ENCODE peak calls at places on chromosome 15, in six cellular contexts. H is GM12878, F is H1, L is HepG2, X is HCT116, G is K562. E is an unnamed sample.

GRCh38 chr15:67049351-67050044 is 15.9 kb upstream of the SMAD3 start:
- DNase-seq in L (peak), H (no peak), F (no peak), X (no peak), G (no peak), E (no peak)

GRCh38 chr15:43107741-43108140 is 1.9 kb upstream of the UBR1 start:
- DNase-seq in H (no peak), L (no peak), G (no peak), X (no peak), F (no peak), E (no peak)

GRCh38 chr15:51603002-51603401 is 19.6 kb downstream of the DMXL2 start:
- DNase-seq in F (no peak), H (no peak), G (no peak), L (no peak), X (no peak), E (no peak)

GRCh38 chr15:75348034-75348562 is 1.3 kb downstream of the NEIL1 start:
- DNase-seq in F (no peak), G (no peak), L (no peak), H (no peak), X (no peak), E (no peak)

GRCh38 chr15:45529613-45530012 is 7.1 kb upstream of the SLC30A4 start:
- DNase-seq in L (no peak), F (no peak), G (no peak), H (no peak), X (no peak), E (no peak)

GRCh38 chr15:49383266-49383665 is 39.8 kb upstream of the FGF7 start:
- DNase-seq in G (no peak), F (no peak), X (no peak), H (no peak), L (no peak), E (no peak)

GRCh38 chr15:93233710-93234109 is 144.7 kb upstream of the RGMA start:
- DNase-seq in H (no peak), G (no peak), F (no peak), L (no peak), X (no peak), E (no peak)

GRCh38 chr15:77107531-77108355 is 36.8 kb upstream of the TSPAN3 start:
- DNase-seq in F (peak), X (no peak), G (peak), H (no peak), L (peak), E (peak)

GRCh38 chr15:90203922-90204321 is 2.8 kb downstream of the SEMA4B start:
- DNase-seq in F (no peak), H (no peak), X (no peak), L (no peak), G (no peak), E (no peak)

GRCh38 chr15:22949074-22949547 is 31.1 kb downstream of the CYFIP1 start:
- DNase-seq in F (peak), X (no peak), H (no peak), L (no peak), G (peak), E (no peak)

GRCh38 chr15:70584838-70585706 is 178.3 kb downstream of the UACA start:
- DNase-seq in H (no peak), F (peak), G (no peak), L (peak), X (peak), E (no peak)

GRCh38 chr15:82095803-82096202 is 50.0 kb upstream of the MEX3B start:
- DNase-seq in H (no peak), X (no peak), F (no peak), G (no peak), L (no peak), E (no peak)

GRCh38 chr15:100186366-100186765 is 155.4 kb downstream of the ADAMTS17 start:
- DNase-seq in G (no peak), L (no peak), X (no peak), H (no peak), F (no peak), E (no peak)

GRCh38 chr15:49255966-49256759 is 86.1 kb downstream of the GALK2 start:
- DNase-seq in F (no peak), H (no peak), X (no peak), L (no peak), G (no peak), E (no peak)

GRCh38 chr15:59436774-59437472 is 1.1 kb upstream of the FAM81A start:
- DNase-seq in X (no peak), H (no peak), G (no peak), L (no peak), F (no peak), E (no peak)

GRCh38 chr15:80309769-80310384 is 57.9 kb upstream of the CTXND1 start:
- DNase-seq in F (no peak), L (peak), X (peak), H (no peak), G (peak), E (peak)

GRCh38 chr15:27454281-27455060 is 483.5 kb downstream of the GABRG3 start:
- DNase-seq in G (peak), X (no peak), L (no peak), F (no peak), H (no peak), E (no peak)

GRCh38 chr15:73002509-73002908 is 49.8 kb upstream of the NEO1 start:
- DNase-seq in X (no peak), L (no peak), H (no peak), G (no peak), F (no peak), E (no peak)

GRCh38 chr15:23897091-23897490 is 210.0 kb upstream of the NDN start:
- DNase-seq in L (no peak), H (no peak), X (no peak), G (no peak), F (no peak), E (no peak)

GRCh38 chr15:44712108-44713005 is 1.0 kb downstream of the B2M start:
- DNase-seq in G (peak), X (peak), H (no peak), L (peak), F (no peak), E (no peak)

GRCh38 chr15:90190606-90191343 is 10.4 kb upstream of the SEMA4B start:
- DNase-seq in G (peak), F (no peak), L (no peak), H (no peak), X (no peak), E (no peak)

GRCh38 chr15:71304681-71305080 is 189.4 kb downstream of the THSD4 start:
- DNase-seq in X (no peak), F (no peak), G (no peak), L (no peak), H (no peak), E (no peak)

GRCh38 chr15:76840830-76841460 is 64.2 kb downstream of the SCAPER start:
- DNase-seq in G (peak), X (peak), F (no peak), L (peak), H (no peak), E (no peak)

GRCh38 chr15:90200534-90201139 is 493 bp upstream of the SEMA4B start:
- DNase-seq in X (no peak), G (no peak), H (no peak), F (no peak), L (no peak), E (no peak)

GRCh38 chr15:26125664-26126063 is 262.5 kb upstream of the ATP10A start:
- DNase-seq in F (no peak), H (no peak), X (no peak), G (no peak), L (no peak), E (no peak)

GRCh38 chr15:77183066-77183465 is 112.2 kb upstream of the TSPAN3 start:
- DNase-seq in G (no peak), H (no peak), X (no peak), L (no peak), F (no peak), E (no peak)

GRCh38 chr15:51780636-51781035 is 29.2 kb downstream of the TMOD2 start:
- DNase-seq in H (no peak), F (no peak), X (no peak), L (no peak), G (no peak), E (no peak)

GRCh38 chr15:65550681-65551098 is 20.4 kb downstream of the HACD3 start:
- DNase-seq in G (peak), L (no peak), H (no peak), F (no peak), X (no peak), E (no peak)

GRCh38 chr15:65902373-65902772 is 33.1 kb downstream of the RAB11A start:
- DNase-seq in X (peak), G (peak), F (peak), H (peak), L (peak), E (peak)

GRCh38 chr15:54803139-54803808 is 393.5 kb downstream of the RSL24D1 start:
- DNase-seq in G (no peak), X (no peak), L (no peak), H (peak), F (no peak), E (no peak)

GRCh38 chr15:70353606-70354259 is 256.0 kb upstream of the TLE3 start:
- DNase-seq in H (no peak), L (no peak), F (no peak), G (no peak), X (no peak), E (no peak)

GRCh38 chr15:75431250-75431649 is 20.2 kb downstream of the SIN3A start:
- DNase-seq in L (no peak), H (no peak), G (no peak), X (no peak), F (no peak), E (no peak)

GRCh38 chr15:50698101-50698500 is 11.5 kb upstream of the TRPM7 start:
- DNase-seq in F (no peak), X (no peak), L (no peak), H (no peak), G (no peak), E (no peak)

GRCh38 chr15:31839388-31839787 is 190.9 kb upstream of the CHRNA7 start:
- DNase-seq in F (no peak), L (no peak), G (no peak), H (no peak), X (no peak), E (no peak)

GRCh38 chr15:31845791-31846190 is 184.5 kb upstream of the CHRNA7 start:
- DNase-seq in H (no peak), L (no peak), F (no peak), G (no peak), X (no peak), E (no peak)

GRCh38 chr15:31843426-31844055 is 186.8 kb upstream of the CHRNA7 start:
- DNase-seq in F (no peak), H (no peak), G (no peak), L (no peak), X (no peak), E (no peak)

GRCh38 chr15:31842532-31843195 is 187.7 kb upstream of the CHRNA7 start:
- DNase-seq in L (no peak), H (no peak), X (no peak), G (no peak), F (no peak), E (no peak)

DNA sequence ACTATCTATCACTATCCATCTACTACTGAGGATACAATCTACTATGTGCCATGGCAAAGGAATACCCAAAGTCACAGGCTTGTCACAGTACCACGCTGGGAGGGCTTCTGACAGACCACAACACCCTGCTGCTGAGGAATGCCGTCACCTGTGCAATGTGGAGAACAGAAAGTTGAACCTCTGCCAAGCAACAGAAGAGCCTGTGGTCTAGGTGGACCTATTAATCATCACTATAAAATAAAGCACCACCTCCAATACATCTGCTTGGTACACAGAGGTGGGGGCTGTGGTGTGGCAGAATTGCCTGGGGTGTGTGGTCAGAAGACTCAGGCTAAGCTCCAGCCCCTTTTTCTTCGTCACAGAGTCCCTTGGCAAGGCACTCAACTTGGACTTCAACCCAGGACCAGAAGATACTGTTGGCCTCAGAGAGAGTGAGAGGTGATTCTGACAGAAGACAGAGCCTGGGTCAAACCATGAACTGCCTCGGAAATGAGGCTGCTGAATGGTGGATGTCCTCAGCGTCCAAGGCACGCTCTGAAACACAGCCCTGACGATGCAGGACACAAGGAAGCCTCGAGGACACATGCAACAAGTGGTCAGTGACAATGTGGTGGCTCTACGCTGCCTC is 189.4 kb upstream of the CHRNA7 start:
- DNase-seq in G (no peak), L (no peak), X (no peak), F (no peak), H (no peak), E (no peak)
- H3K4me3 ChIP-seq in G (no peak), L (no peak), X (no peak), F (no peak), H (no peak), E (no peak)

GRCh38 chr15:84818221-84819131 is 1.3 kb downstream of the ALPK3 start:
- DNase-seq in X (no peak), G (peak), F (no peak), H (no peak), L (peak), E (peak)
- TF ChIP-seq ZNF274 in X (no peak), G (no peak), F (no peak), H (no peak), L (no peak), E (no peak)

DNA sequence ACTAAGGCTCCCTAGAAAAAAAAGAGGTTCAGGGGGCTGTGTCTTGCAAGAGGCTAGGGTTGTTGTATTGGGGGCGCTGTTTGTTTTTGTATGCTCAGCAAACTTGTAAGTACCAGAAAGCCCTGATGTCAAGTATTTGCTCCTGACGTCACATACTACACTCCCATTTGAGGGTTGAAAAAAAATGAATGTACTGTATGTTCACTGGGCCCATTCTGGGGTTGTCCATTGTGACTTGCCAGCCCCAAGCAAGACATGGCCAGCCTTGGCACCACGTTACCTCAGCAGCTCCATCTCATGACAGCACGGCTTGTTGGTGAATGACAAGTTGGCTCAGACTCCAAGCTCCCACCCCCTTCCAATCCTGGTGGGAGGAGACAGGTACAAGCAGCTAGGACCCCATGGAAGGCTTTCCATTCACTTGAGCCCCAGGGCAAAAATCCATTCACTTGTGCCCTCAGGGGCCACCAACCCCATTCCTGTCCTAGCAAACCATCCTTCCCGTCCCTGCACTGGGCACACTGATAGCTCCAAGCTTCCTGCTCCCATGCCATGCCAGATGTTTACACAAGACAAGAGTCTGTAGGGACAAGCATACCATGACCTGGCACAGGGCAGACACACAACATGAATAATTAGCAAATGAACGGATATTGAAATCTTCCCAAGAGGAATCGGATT is 1.5 kb downstream of the PHGR1 start:
- DNase-seq in G (no peak), X (no peak), L (no peak), F (no peak), H (no peak), E (no peak)
- H3K4me3 ChIP-seq in G (no peak), X (no peak), L (no peak), F (no peak), H (no peak), E (no peak)

DNA sequence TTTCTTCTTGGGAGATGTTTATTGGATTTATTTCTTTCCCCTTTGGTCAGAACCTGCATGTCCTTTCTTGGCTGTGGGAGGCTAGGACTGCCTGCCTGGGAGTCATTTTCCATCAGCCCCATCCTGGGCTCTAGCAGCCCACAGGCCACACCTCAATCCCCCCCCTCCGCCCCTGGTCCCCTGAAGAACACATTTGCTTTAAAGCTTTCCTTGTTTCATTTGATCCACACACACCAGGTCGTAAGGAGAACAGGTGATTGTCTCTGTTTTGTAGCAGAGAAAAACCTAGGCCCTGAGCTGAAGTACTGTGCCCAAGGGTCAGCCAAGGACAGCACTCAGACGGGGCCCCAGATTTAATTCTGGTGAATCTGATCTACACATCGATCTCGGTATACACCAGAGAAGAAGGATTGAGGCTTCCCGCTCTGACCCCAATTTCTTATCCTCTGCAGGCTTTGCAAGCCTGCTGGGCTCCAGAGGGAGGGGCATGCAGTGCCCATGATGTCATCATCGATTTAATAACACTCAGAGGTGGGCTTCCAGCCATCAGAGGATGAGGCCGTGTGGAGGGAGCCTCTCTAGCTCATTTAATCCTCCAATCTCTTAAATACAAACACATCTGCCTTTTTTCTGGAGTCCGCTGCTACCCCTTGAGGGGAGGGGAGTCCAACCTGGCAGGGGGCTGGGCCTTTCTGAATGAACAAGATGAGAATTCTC is 1.7 kb upstream of the CLN6 start:
- DNase-seq in G (no peak), X (no peak), H (no peak), L (no peak), F (no peak), E (no peak)
- TF ChIP-seq ZNF274 in G (no peak), X (no peak), H (no peak), L (no peak), F (no peak), E (no peak)

GRCh38 chr15:74259821-74260502 is 23.8 kb downstream of the CCDC33 start:
- DNase-seq in H (no peak), X (no peak), F (no peak), L (no peak), G (no peak), E (no peak)

GRCh38 chr15:74263473-74263872 is 27.3 kb downstream of the CCDC33 start:
- DNase-seq in X (no peak), H (no peak), G (no peak), F (no peak), L (no peak), E (no peak)

GRCh38 chr15:74261041-74261440 is 24.9 kb downstream of the CCDC33 start:
- DNase-seq in F (no peak), L (no peak), X (no peak), H (no peak), G (no peak), E (no peak)

GRCh38 chr15:74262635-74263034 is 26.5 kb downstream of the CCDC33 start:
- DNase-seq in H (no peak), F (no peak), G (no peak), L (no peak), X (no peak), E (no peak)

GRCh38 chr15:74261685-74262084 is 25.6 kb downstream of the CCDC33 start:
- DNase-seq in G (no peak), F (no peak), X (no peak), L (no peak), H (no peak), E (no peak)
- H3K4me3 ChIP-seq in G (no peak), F (no peak), X (no peak), L (no peak), H (no peak), E (no peak)

GRCh38 chr15:83914906-83915305 is 261.0 kb downstream of the ADAMTSL3 start:
- DNase-seq in G (no peak), F (no peak), L (no peak), X (no peak), H (no peak), E (no peak)

GRCh38 chr15:83920115-83920514 is 266.2 kb downstream of the ADAMTSL3 start:
- DNase-seq in F (no peak), X (no peak), L (no peak), H (no peak), G (no peak), E (no peak)

GRCh38 chr15:83918011-83918410 is 264.1 kb downstream of the ADAMTSL3 start:
- DNase-seq in X (no peak), H (no peak), F (no peak), L (no peak), G (no peak), E (no peak)

GRCh38 chr15:83919319-83919830 is 265.5 kb downstream of the ADAMTSL3 start:
- DNase-seq in G (no peak), H (peak), L (no peak), F (no peak), X (no peak), E (no peak)

GRCh38 chr15:83917432-83917831 is 263.5 kb downstream of the ADAMTSL3 start:
- DNase-seq in F (no peak), L (no peak), G (no peak), H (no peak), X (no peak), E (no peak)
- TF ChIP-seq ZNF274 in F (no peak), L (no peak), G (no peak), H (no peak), X (no peak), E (no peak)

E was measured in NT2/D1.